ENCODE peak calls at places on chromosomes 16 and 17, in six cellular contexts. One of them, this sample, is unnamed.

GRCh38 chr17:38897176-38897575 is 27.3 kb downstream of the LASP1 start:
- DNase-seq in cardiac septum: no peak
- DNase-seq in glomerular endothelial cell: no peak
- DNase-seq in neural crest cell: no peak
- DNase-seq in dorsolateral prefrontal cortex: no peak
- DNase-seq in erythroblast: no peak
- DNase-seq in this sample: no peak

GRCh38 chr17:5854871-5855554 is 215.2 kb upstream of the WSCD1 start:
- DNase-seq in dorsolateral prefrontal cortex: no peak
- DNase-seq in cardiac septum: no peak
- DNase-seq in erythroblast: no peak
- DNase-seq in neural crest cell: no peak
- DNase-seq in glomerular endothelial cell: no peak
- DNase-seq in this sample: no peak

GRCh38 chr17:79073706-79074088 is 927 bp upstream of the ENGASE start:
- DNase-seq in cardiac septum: peak; percentile 59
- DNase-seq in dorsolateral prefrontal cortex: no peak
- DNase-seq in erythroblast: no peak
- DNase-seq in glomerular endothelial cell: no peak
- DNase-seq in neural crest cell: no peak
- DNase-seq in this sample: no peak

GRCh38 chr16:28110479-28110878 is 47.0 kb upstream of the GSG1L start:
- DNase-seq in neural crest cell: no peak
- DNase-seq in dorsolateral prefrontal cortex: no peak
- DNase-seq in glomerular endothelial cell: no peak
- DNase-seq in erythroblast: peak; percentile 73
- DNase-seq in cardiac septum: no peak
- DNase-seq in this sample: no peak

GRCh38 chr17:77248216-77249054 is 107.7 kb downstream of the SEC14L1 start:
- DNase-seq in dorsolateral prefrontal cortex: no peak
- DNase-seq in neural crest cell: no peak
- DNase-seq in cardiac septum: no peak
- DNase-seq in glomerular endothelial cell: no peak
- DNase-seq in erythroblast: no peak
- DNase-seq in this sample: no peak

GRCh38 chr16:87582221-87582965 is 19.9 kb upstream of the JPH3 start:
- DNase-seq in erythroblast: no peak
- DNase-seq in dorsolateral prefrontal cortex: no peak
- DNase-seq in neural crest cell: no peak
- DNase-seq in cardiac septum: peak; percentile 86
- DNase-seq in glomerular endothelial cell: no peak
- DNase-seq in this sample: no peak

GRCh38 chr17:44920565-44920940 is 5.3 kb upstream of the GFAP start:
- DNase-seq in erythroblast: no peak
- DNase-seq in glomerular endothelial cell: no peak
- DNase-seq in dorsolateral prefrontal cortex: peak; percentile 16
- DNase-seq in neural crest cell: no peak
- DNase-seq in cardiac septum: no peak
- DNase-seq in this sample: no peak

GRCh38 chr17:76092526-76093413 is 10.8 kb downstream of the EXOC7 start:
- DNase-seq in cardiac septum: no peak
- DNase-seq in erythroblast: no peak
- DNase-seq in neural crest cell: no peak
- DNase-seq in dorsolateral prefrontal cortex: no peak
- DNase-seq in glomerular endothelial cell: no peak
- DNase-seq in this sample: no peak

GRCh38 chr16:77307764-77308561 is 108.8 kb downstream of the SYCE1L start:
- DNase-seq in cardiac septum: no peak
- DNase-seq in erythroblast: no peak
- DNase-seq in neural crest cell: no peak
- DNase-seq in glomerular endothelial cell: no peak
- DNase-seq in dorsolateral prefrontal cortex: no peak
- DNase-seq in this sample: no peak

GRCh38 chr16:11306997-11307638 is 26.0 kb upstream of the PRM1 start:
- DNase-seq in cardiac septum: no peak
- DNase-seq in dorsolateral prefrontal cortex: no peak
- DNase-seq in erythroblast: no peak
- DNase-seq in neural crest cell: no peak
- DNase-seq in glomerular endothelial cell: no peak
- DNase-seq in this sample: no peak

GRCh38 chr16:3646348-3646920 is 8.1 kb upstream of the DNASE1 start:
- DNase-seq in neural crest cell: no peak
- DNase-seq in glomerular endothelial cell: no peak
- DNase-seq in erythroblast: no peak
- DNase-seq in cardiac septum: no peak
- DNase-seq in dorsolateral prefrontal cortex: peak; percentile 14
- DNase-seq in this sample: no peak

GRCh38 chr17:82424001-82424862 is 5.8 kb upstream of the OGFOD3 start:
- DNase-seq in cardiac septum: no peak
- DNase-seq in dorsolateral prefrontal cortex: no peak
- DNase-seq in neural crest cell: peak; percentile 47
- DNase-seq in glomerular endothelial cell: no peak
- DNase-seq in erythroblast: peak; percentile 74
- DNase-seq in this sample: no peak

GRCh38 chr16:19196871-19197270 is 28.8 kb downstream of the SYT17 start:
- DNase-seq in neural crest cell: no peak
- DNase-seq in erythroblast: no peak
- DNase-seq in glomerular endothelial cell: no peak
- DNase-seq in cardiac septum: no peak
- DNase-seq in dorsolateral prefrontal cortex: no peak
- DNase-seq in this sample: no peak

GRCh38 chr16:3458852-3459361 is 15.4 kb downstream of the NAA60 start:
- DNase-seq in dorsolateral prefrontal cortex: no peak
- DNase-seq in erythroblast: peak; percentile 67
- DNase-seq in cardiac septum: no peak
- DNase-seq in neural crest cell: no peak
- DNase-seq in glomerular endothelial cell: no peak
- DNase-seq in this sample: peak; percentile 66

GRCh38 chr17:79790805-79791353 is 6.0 kb downstream of the CBX8 start:
- DNase-seq in cardiac septum: no peak
- DNase-seq in dorsolateral prefrontal cortex: no peak
- DNase-seq in erythroblast: no peak
- DNase-seq in neural crest cell: no peak
- DNase-seq in glomerular endothelial cell: no peak
- DNase-seq in this sample: peak; percentile 38

GRCh38 chr17:1412185-1413110 is 12.4 kb upstream of the YWHAE start:
- DNase-seq in glomerular endothelial cell: no peak
- DNase-seq in neural crest cell: no peak
- DNase-seq in dorsolateral prefrontal cortex: no peak
- DNase-seq in cardiac septum: no peak
- DNase-seq in erythroblast: no peak
- DNase-seq in this sample: peak; percentile 68

GRCh38 chr17:19316756-19317358 is 45.7 kb downstream of the B9D1 start:
- DNase-seq in erythroblast: no peak
- DNase-seq in cardiac septum: no peak
- DNase-seq in glomerular endothelial cell: no peak
- DNase-seq in neural crest cell: no peak
- DNase-seq in dorsolateral prefrontal cortex: no peak
- DNase-seq in this sample: no peak

GRCh38 chr16:53901396-53901795 is 197.4 kb downstream of the FTO start:
- DNase-seq in glomerular endothelial cell: no peak
- DNase-seq in neural crest cell: no peak
- DNase-seq in erythroblast: no peak
- DNase-seq in cardiac septum: no peak
- DNase-seq in dorsolateral prefrontal cortex: no peak
- DNase-seq in this sample: no peak

GRCh38 chr17:57916925-57917858 is 38.0 kb downstream of the CUEDC1 start:
- DNase-seq in dorsolateral prefrontal cortex: no peak
- DNase-seq in cardiac septum: no peak
- DNase-seq in glomerular endothelial cell: no peak
- DNase-seq in neural crest cell: no peak
- DNase-seq in erythroblast: peak; percentile 33
- DNase-seq in this sample: no peak

GRCh38 chr16:916400-916799 is 54.4 kb downstream of the LMF1 start:
- DNase-seq in neural crest cell: no peak
- DNase-seq in cardiac septum: no peak
- DNase-seq in glomerular endothelial cell: no peak
- DNase-seq in dorsolateral prefrontal cortex: no peak
- DNase-seq in erythroblast: no peak
- DNase-seq in this sample: peak; percentile 41

GRCh38 chr17:77942111-77942988 is 16.2 kb upstream of the TNRC6C start:
- DNase-seq in erythroblast: no peak
- DNase-seq in cardiac septum: no peak
- DNase-seq in neural crest cell: peak; percentile 37
- DNase-seq in glomerular endothelial cell: no peak
- DNase-seq in dorsolateral prefrontal cortex: peak; percentile 84
- DNase-seq in this sample: peak; percentile 37

GRCh38 chr17:69945698-69946185 is 129.3 kb upstream of the KCNJ16 start:
- DNase-seq in neural crest cell: no peak
- DNase-seq in cardiac septum: no peak
- DNase-seq in glomerular endothelial cell: no peak
- DNase-seq in erythroblast: no peak
- DNase-seq in dorsolateral prefrontal cortex: no peak
- DNase-seq in this sample: no peak

GRCh38 chr17:28758411-28759121 is 14.8 kb downstream of the TRAF4 start:
- DNase-seq in glomerular endothelial cell: no peak
- DNase-seq in cardiac septum: no peak
- DNase-seq in dorsolateral prefrontal cortex: no peak
- DNase-seq in neural crest cell: no peak
- DNase-seq in erythroblast: no peak
- DNase-seq in this sample: peak; percentile 75

GRCh38 chr17:41504126-41504977 is 1.1 kb downstream of the KRT13 start:
- DNase-seq in glomerular endothelial cell: no peak
- DNase-seq in cardiac septum: no peak
- DNase-seq in erythroblast: peak; percentile 27
- DNase-seq in dorsolateral prefrontal cortex: no peak
- DNase-seq in neural crest cell: no peak
- DNase-seq in this sample: no peak

GRCh38 chr16:68960910-68961309 is 117.6 kb downstream of the TANGO6 start:
- DNase-seq in cardiac septum: no peak
- DNase-seq in glomerular endothelial cell: no peak
- DNase-seq in dorsolateral prefrontal cortex: no peak
- DNase-seq in neural crest cell: no peak
- DNase-seq in erythroblast: no peak
- DNase-seq in this sample: no peak

GRCh38 chr16:27775254-27775653 is 225.3 kb downstream of the KATNIP start:
- DNase-seq in glomerular endothelial cell: no peak
- DNase-seq in dorsolateral prefrontal cortex: no peak
- DNase-seq in cardiac septum: no peak
- DNase-seq in neural crest cell: no peak
- DNase-seq in erythroblast: no peak
- DNase-seq in this sample: no peak

GRCh38 chr17:51371732-51372151 is 111.4 kb downstream of the UTP18 start:
- DNase-seq in dorsolateral prefrontal cortex: peak; percentile 80
- DNase-seq in neural crest cell: peak; percentile 51
- DNase-seq in cardiac septum: no peak
- DNase-seq in erythroblast: peak; percentile 40
- DNase-seq in glomerular endothelial cell: peak; percentile 34
- DNase-seq in this sample: peak; percentile 35

GRCh38 chr17:9928601-9929341 is 23.7 kb upstream of the RCVRN start:
- DNase-seq in glomerular endothelial cell: no peak
- DNase-seq in cardiac septum: no peak
- DNase-seq in erythroblast: no peak
- DNase-seq in neural crest cell: peak; percentile 37
- DNase-seq in dorsolateral prefrontal cortex: no peak
- DNase-seq in this sample: no peak

GRCh38 chr16:17529982-17530760 is 59.4 kb upstream of the XYLT1 start:
- DNase-seq in cardiac septum: no peak
- DNase-seq in neural crest cell: no peak
- DNase-seq in glomerular endothelial cell: no peak
- DNase-seq in dorsolateral prefrontal cortex: no peak
- DNase-seq in erythroblast: no peak
- DNase-seq in this sample: no peak

GRCh38 chr17:78645421-78646295 is 68.5 kb upstream of the DNAH17 start:
- DNase-seq in cardiac septum: peak; percentile 92
- DNase-seq in glomerular endothelial cell: no peak
- DNase-seq in neural crest cell: no peak
- DNase-seq in erythroblast: no peak
- DNase-seq in dorsolateral prefrontal cortex: peak; percentile 41
- DNase-seq in this sample: no peak

GRCh38 chr17:2929881-2930533 is 133.4 kb downstream of the OR1D5 start:
- DNase-seq in dorsolateral prefrontal cortex: no peak
- DNase-seq in neural crest cell: peak; percentile 68
- DNase-seq in cardiac septum: no peak
- DNase-seq in erythroblast: no peak
- DNase-seq in glomerular endothelial cell: no peak
- DNase-seq in this sample: peak; percentile 41

GRCh38 chr16:85928411-85928820 is 29.5 kb downstream of the IRF8 start:
- DNase-seq in cardiac septum: no peak
- DNase-seq in glomerular endothelial cell: no peak
- DNase-seq in dorsolateral prefrontal cortex: no peak
- DNase-seq in neural crest cell: no peak
- DNase-seq in erythroblast: no peak
- DNase-seq in this sample: no peak

GRCh38 chr17:77475012-77475976 is 334.5 kb downstream of the SEC14L1 start:
- DNase-seq in erythroblast: no peak
- DNase-seq in dorsolateral prefrontal cortex: no peak
- DNase-seq in cardiac septum: no peak
- DNase-seq in glomerular endothelial cell: no peak
- DNase-seq in neural crest cell: no peak
- DNase-seq in this sample: peak; percentile 45

GRCh38 chr17:39144414-39144813 is 7.0 kb downstream of the PLXDC1 start:
- DNase-seq in glomerular endothelial cell: no peak
- DNase-seq in cardiac septum: peak; percentile 85
- DNase-seq in erythroblast: no peak
- DNase-seq in dorsolateral prefrontal cortex: peak; percentile 65
- DNase-seq in neural crest cell: no peak
- DNase-seq in this sample: peak; percentile 91

This sample was measured in pancreas.